ENCODE peak calls at places on chromosomes 5 and 9, in four cellular contexts. L is NCI-H1092 treated with DMSO at 0.1 percent for 48 hours, K is WTC11, V is anterior cingulate cortex. C is an unnamed sample.

GRCh38 chr5:59709346-59709821 is 184.1 kb downstream of the PDE4D start:
- DNase-seq in K (peak), L (no peak), V (no peak), C (no peak)

GRCh38 chr5:34652916-34653315 is 3.2 kb upstream of the RAI14 start:
- DNase-seq in L (no peak), K (no peak), V (no peak), C (no peak)

GRCh38 chr9:95645579-95645978 is 128.8 kb upstream of the PTCH1 start:
- DNase-seq in L (no peak), K (no peak), V (no peak), C (no peak)

GRCh38 chr5:64505769-64506566 is at the start of gene RGS7BP:
- DNase-seq in K (peak), L (peak), V (peak), C (peak)

GRCh38 chr5:150122158-150122510 is 33.5 kb downstream of the PDGFRB start:
- DNase-seq in V (no peak), K (peak), L (no peak), C (no peak)

GRCh38 chr9:114141553-114142548 is 13.5 kb upstream of the COL27A1 start:
- DNase-seq in K (no peak), L (no peak), V (no peak), C (no peak)

GRCh38 chr9:2701070-2701469 is 16.2 kb upstream of the KCNV2 start:
- DNase-seq in L (no peak), V (no peak), K (no peak), C (no peak)

GRCh38 chr5:11251242-11251641 is 490.2 kb upstream of the DAP start:
- DNase-seq in K (no peak), L (no peak), V (no peak), C (no peak)

GRCh38 chr5:56974241-56974640 is 22.3 kb upstream of the MIER3 start:
- DNase-seq in L (no peak), K (no peak), V (no peak), C (no peak)

C was measured in right lobe of liver.